ENCODE peak calls at places on chromosomes 7 and 10, in five cellular contexts. V is astrocyte of the cerebellum, G is aorta, E is naive B cell, Y is amniotic epithelial cell. T is an unnamed sample.

GRCh38 chr10:33009244-33010131 is 51.5 kb upstream of the ITGB1 start:
- DNase-seq in V (no peak), G (no peak), E (no peak), Y (no peak), T (no peak)

GRCh38 chr7:36119005-36119711 is 33.9 kb upstream of the EEPD1 start:
- DNase-seq in V (peak; percentile 96), G (no peak), E (no peak), Y (peak; percentile 98), T (no peak)

GRCh38 chr10:133159950-133160812 is at the start of gene KNDC1:
- DNase-seq in V (no peak), G (peak; percentile 79), E (no peak), Y (no peak), T (peak; percentile 73)

GRCh38 chr7:78510580-78511188 is 712.1 kb downstream of the PHTF2 start:
- DNase-seq in V (peak; percentile 50), G (no peak), E (no peak), Y (peak; percentile 34), T (peak; percentile 7)

GRCh38 chr7:101743995-101744360 is 73.4 kb upstream of the CUX1 start:
- DNase-seq in V (no peak), G (no peak), E (no peak), Y (no peak), T (peak; percentile 60)

GRCh38 chr7:100413286-100413685 is 15.2 kb downstream of the ZCWPW1 start:
- DNase-seq in V (no peak), G (no peak), E (no peak), Y (no peak), T (no peak)

GRCh38 chr7:44341399-44341798 is 16.0 kb upstream of the CAMK2B start:
- DNase-seq in V (no peak), G (no peak), E (no peak), Y (no peak), T (no peak)

GRCh38 chr10:91541481-91541880 is 91.4 kb downstream of the PPP1R3C start:
- DNase-seq in V (no peak), G (no peak), E (no peak), Y (no peak), T (no peak)

GRCh38 chr7:125347264-125347663 is 417.6 kb upstream of the POT1 start:
- DNase-seq in V (no peak), G (no peak), E (no peak), Y (no peak), T (no peak)

GRCh38 chr10:15236340-15236739 is 67.8 kb upstream of the NMT2 start:
- DNase-seq in V (no peak), G (no peak), E (no peak), Y (peak; percentile 17), T (no peak)

GRCh38 chr10:24886281-24886680 is 66.1 kb downstream of the PRTFDC1 start:
- DNase-seq in V (no peak), G (no peak), E (no peak), Y (no peak), T (no peak)

GRCh38 chr7:95092332-95092731 is 184.9 kb downstream of the PPP1R9A start:
- DNase-seq in V (no peak), G (no peak), E (no peak), Y (peak; percentile 6), T (no peak)

GRCh38 chr7:107661081-107661864 is 645 bp downstream of the SLC26A4 start:
- DNase-seq in V (no peak), G (peak; percentile 82), E (peak; percentile 56), Y (peak; percentile 38), T (peak; percentile 41)

GRCh38 chr7:42344168-42344755 is 107.3 kb upstream of the GLI3 start:
- DNase-seq in V (no peak), G (no peak), E (no peak), Y (no peak), T (no peak)

GRCh38 chr10:110756886-110757285 is 112.8 kb downstream of the RBM20 start:
- DNase-seq in V (no peak), G (no peak), E (no peak), Y (no peak), T (no peak)

GRCh38 chr10:12041766-12042408 is 722 bp downstream of the UPF2 start:
- DNase-seq in V (no peak), G (no peak), E (peak; percentile 18), Y (peak; percentile 22), T (peak; percentile 26)

GRCh38 chr10:104076743-104077160 is 8.9 kb downstream of the COL17A1 start:
- DNase-seq in V (peak; percentile 68), G (no peak), E (no peak), Y (no peak), T (no peak)

GRCh38 chr10:79391231-79392019 is 44.2 kb downstream of the PPIF start:
- DNase-seq in V (no peak), G (no peak), E (no peak), Y (no peak), T (no peak)

GRCh38 chr10:114043532-114044250 is at the start of gene ADRB1:
- DNase-seq in V (no peak), G (peak; percentile 83), E (peak; percentile 19), Y (no peak), T (peak; percentile 85)

GRCh38 chr10:27108165-27108564 is 7.9 kb upstream of the ANKRD26 start:
- DNase-seq in V (no peak), G (no peak), E (no peak), Y (no peak), T (no peak)

GRCh38 chr7:78039791-78040776 is 241.5 kb downstream of the PHTF2 start:
- DNase-seq in V (no peak), G (peak; percentile 77), E (peak; percentile 35), Y (peak; percentile 7), T (peak; percentile 68)

T was measured in GM20000.